ENCODE peak calls at places on chromosomes 16 and 17, in ten cellular contexts. F is bronchial epithelial cell, X is heart right ventricle, Y is dorsolateral prefrontal cortex, R is spleen, I is AG09309, E is GM23338, L is transverse colon, S is HCT116, U is Peyer's patch. B is an unnamed sample.

GRCh38 chr16:31147574-31147973 is 2.3 kb downstream of the PRSS36 start:
- DNase-seq in F (no peak), X (no peak), Y (no peak), R (no peak), I (no peak), E (no peak), L (no peak), S (no peak), U (no peak), B (no peak)

GRCh38 chr17:59746849-59747445 is 39.5 kb downstream of the VMP1 start:
- DNase-seq in F (no peak), X (no peak), Y (no peak), R (no peak), I (no peak), E (peak), L (no peak), S (no peak), U (no peak), B (peak)

GRCh38 chr16:27920391-27920891 is 143.1 kb downstream of the GSG1L start:
- DNase-seq in F (peak), X (no peak), Y (peak), R (peak), I (no peak), E (peak), L (no peak), S (peak), U (no peak), B (no peak)

GRCh38 chr16:65786916-65787315 is 579.6 kb upstream of the CDH5 start:
- DNase-seq in F (no peak), X (no peak), Y (no peak), R (no peak), I (no peak), E (no peak), L (no peak), S (no peak), U (no peak), B (no peak)

GRCh38 chr17:48604770-48605329 is at the start of gene HOXB6:
- DNase-seq in F (no peak), X (no peak), Y (no peak), R (no peak), I (no peak), E (no peak), L (peak), S (no peak), U (peak), B (no peak)

GRCh38 chr17:80725532-80725931 is 180.9 kb downstream of the RPTOR start:
- DNase-seq in F (no peak), X (no peak), Y (no peak), R (no peak), I (no peak), E (no peak), L (no peak), S (no peak), U (no peak), B (no peak)

GRCh38 chr17:81163703-81164413 is 1.4 kb upstream of the PVALEF start:
- DNase-seq in F (no peak), X (no peak), Y (no peak), R (peak), I (no peak), E (no peak), L (no peak), S (no peak), U (no peak), B (no peak)

GRCh38 chr17:7250655-7251329 is 742 bp downstream of the CTDNEP1 start:
- DNase-seq in F (no peak), X (no peak), Y (no peak), R (no peak), I (no peak), E (peak), L (peak), S (no peak), U (no peak), B (no peak)

GRCh38 chr17:69764137-69764536 is 310.9 kb upstream of the KCNJ16 start:
- DNase-seq in F (peak), X (no peak), Y (no peak), R (no peak), I (no peak), E (no peak), L (no peak), S (no peak), U (no peak), B (no peak)

GRCh38 chr16:82481455-82481854 is 145.3 kb upstream of the CDH13 start:
- DNase-seq in F (peak), X (no peak), Y (no peak), R (no peak), I (no peak), E (no peak), L (no peak), S (no peak), U (no peak), B (no peak)

GRCh38 chr17:35051579-35052239 is 11.8 kb downstream of the RFFL start:
- DNase-seq in F (no peak), X (no peak), Y (no peak), R (no peak), I (no peak), E (no peak), L (no peak), S (no peak), U (no peak), B (no peak)

GRCh38 chr16:48617104-48617503 is 7.1 kb upstream of the N4BP1 start:
- DNase-seq in F (no peak), X (no peak), Y (no peak), R (no peak), I (no peak), E (no peak), L (no peak), S (no peak), U (no peak), B (no peak)

GRCh38 chr17:4053596-4053995 is 89.2 kb downstream of the ZZEF1 start:
- DNase-seq in F (no peak), X (no peak), Y (no peak), R (no peak), I (no peak), E (no peak), L (no peak), S (no peak), U (no peak), B (no peak)

GRCh38 chr16:22816475-22816874 is 2.5 kb downstream of the HS3ST2 start:
- DNase-seq in F (peak), X (no peak), Y (no peak), R (no peak), I (no peak), E (no peak), L (no peak), S (no peak), U (no peak), B (no peak)

GRCh38 chr17:53707546-53707945 is 115.2 kb upstream of the KIF2B start:
- DNase-seq in F (no peak), X (no peak), Y (no peak), R (no peak), I (no peak), E (no peak), L (no peak), S (no peak), U (no peak), B (no peak)

GRCh38 chr17:2302740-2303277 is 776 bp downstream of the SMG6 start:
- DNase-seq in F (peak), X (no peak), Y (no peak), R (no peak), I (no peak), E (no peak), L (no peak), S (no peak), U (no peak), B (no peak)

GRCh38 chr16:56841233-56841632 is 23.8 kb upstream of the SLC12A3 start:
- DNase-seq in F (no peak), X (no peak), Y (no peak), R (no peak), I (peak), E (no peak), L (no peak), S (no peak), U (no peak), B (no peak)

GRCh38 chr17:78956254-78956653 is 23.5 kb downstream of the LGALS3BP start:
- DNase-seq in F (no peak), X (no peak), Y (no peak), R (no peak), I (no peak), E (no peak), L (no peak), S (no peak), U (no peak), B (no peak)

GRCh38 chr16:31130336-31130812 is 5.2 kb downstream of the PRSS8 start:
- DNase-seq in F (no peak), X (peak), Y (no peak), R (peak), I (no peak), E (no peak), L (no peak), S (no peak), U (no peak), B (no peak)

GRCh38 chr17:32746698-32747097 is 130.2 kb downstream of the MYO1D start:
- DNase-seq in F (peak), X (no peak), Y (no peak), R (no peak), I (peak), E (no peak), L (no peak), S (no peak), U (no peak), B (no peak)

GRCh38 chr17:10804546-10804945 is 647 bp upstream of the TMEM238L start:
- DNase-seq in F (no peak), X (no peak), Y (no peak), R (no peak), I (no peak), E (no peak), L (no peak), S (no peak), U (peak), B (no peak)

DNA sequence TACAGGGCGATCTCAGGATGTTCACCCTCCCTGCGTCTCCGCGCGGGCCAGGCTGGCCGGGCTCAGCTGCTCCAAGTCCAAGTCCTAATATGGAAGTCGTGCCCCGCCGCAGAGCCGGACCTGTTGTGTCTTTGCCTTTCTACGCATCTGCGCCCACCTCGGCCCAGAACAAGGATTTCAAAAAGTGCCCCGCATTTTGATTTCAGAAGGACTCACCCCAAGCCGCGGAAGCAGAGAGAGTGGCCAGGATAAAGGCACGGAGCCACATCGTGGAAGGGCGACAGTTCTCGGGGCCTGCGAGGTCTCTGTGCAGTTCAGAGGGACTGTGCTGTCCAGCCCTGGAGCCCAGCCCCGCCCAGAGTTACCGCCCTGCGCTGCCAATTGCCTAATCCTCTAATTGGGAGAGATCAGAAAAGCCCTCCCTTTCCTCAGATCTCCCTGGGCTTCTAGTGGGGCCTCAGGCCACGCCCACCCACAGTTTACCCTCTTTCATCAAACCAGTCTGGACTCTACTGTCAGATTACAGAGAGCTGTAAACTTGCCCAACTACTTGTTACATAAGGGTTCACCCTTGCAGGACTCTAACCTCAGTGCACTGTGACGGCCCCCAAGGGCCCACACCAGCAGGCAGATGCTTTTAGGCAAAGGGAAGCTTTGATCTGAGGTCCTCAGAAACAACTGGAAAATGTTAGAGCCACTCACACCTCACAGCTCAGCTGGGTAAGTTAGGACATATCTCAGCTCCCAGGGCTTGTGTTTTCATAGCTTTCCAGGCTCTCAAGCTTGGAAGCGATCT is at the start of gene CES1:
- DNase-seq in F (no peak), X (peak), Y (no peak), R (peak), I (no peak), E (peak), L (peak), S (no peak), U (no peak), B (no peak)
- H3K4me3 ChIP-seq in F (no peak), X (peak), Y (no peak), R (no peak), I (no peak), E (no peak), L (no peak), S (no peak), U (no peak), B (no peak)

GRCh38 chr17:40909351-40909750 is 24.3 kb upstream of the KRT20 start:
- DNase-seq in F (peak), X (peak), Y (peak), R (peak), I (peak), E (peak), L (peak), S (peak), U (peak), B (no peak)
- TF ChIP-seq CTCF in F (peak), X (peak), Y (peak), R (peak), I (peak), E (peak), L (peak), S (peak), U (peak), B (peak)

DNA sequence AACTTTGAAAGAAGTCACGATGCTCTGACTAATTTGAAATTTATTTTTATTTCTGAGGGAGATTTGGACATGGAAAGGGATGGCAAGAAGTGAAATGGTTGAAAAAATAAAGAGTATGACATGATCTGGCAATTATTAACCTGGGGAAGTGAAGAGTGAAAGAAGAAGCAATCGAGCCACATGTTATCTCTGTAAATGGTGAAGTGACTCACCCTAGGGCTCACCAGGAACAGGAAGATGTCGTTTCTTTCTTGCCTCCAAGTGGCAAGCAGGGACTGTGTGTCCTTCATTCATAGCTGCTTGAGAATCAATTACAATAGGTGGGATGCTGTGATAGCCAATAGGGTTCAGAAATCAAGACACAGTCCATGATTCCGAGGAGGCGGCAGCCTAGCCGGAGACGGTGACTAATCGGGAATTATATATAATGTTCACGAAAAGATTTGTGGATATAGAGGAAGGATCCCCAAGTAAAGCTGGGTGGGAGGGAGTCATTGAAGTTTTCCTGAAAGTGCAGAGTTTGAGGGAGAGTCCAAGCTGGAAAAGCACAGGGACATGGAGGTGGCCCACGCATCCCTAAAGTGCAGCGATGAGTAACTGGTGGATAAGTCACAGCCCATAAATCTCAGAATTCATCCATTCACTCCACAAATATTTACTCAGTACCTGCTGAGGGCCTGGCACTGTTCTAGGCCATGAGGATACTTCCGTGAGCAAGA is 18.2 kb upstream of the KRT20 start:
- DNase-seq in F (peak), X (no peak), Y (no peak), R (no peak), I (peak), E (no peak), L (peak), S (peak), U (peak), B (no peak)
- H3K4me3 ChIP-seq in F (no peak), X (no peak), Y (no peak), R (no peak), I (no peak), E (no peak), L (no peak), S (peak), U (no peak), B (no peak)

GRCh38 chr17:43800736-43801135 is 20.5 kb downstream of the CFAP97D1 start:
- DNase-seq in F (no peak), X (no peak), Y (no peak), R (no peak), I (no peak), E (no peak), L (no peak), S (no peak), U (no peak), B (no peak)

GRCh38 chr17:43803758-43804157 is 23.5 kb downstream of the CFAP97D1 start:
- DNase-seq in F (no peak), X (no peak), Y (no peak), R (no peak), I (no peak), E (peak), L (no peak), S (no peak), U (no peak), B (no peak)

GRCh38 chr17:43809121-43809520 is 23.8 kb downstream of the MPP3 start:
- DNase-seq in F (no peak), X (no peak), Y (no peak), R (no peak), I (no peak), E (no peak), L (no peak), S (no peak), U (no peak), B (no peak)

GRCh38 chr17:43801844-43802243 is 21.6 kb downstream of the CFAP97D1 start:
- DNase-seq in F (no peak), X (no peak), Y (no peak), R (no peak), I (no peak), E (no peak), L (no peak), S (no peak), U (no peak), B (no peak)

GRCh38 chr17:43805117-43805516 is 24.9 kb downstream of the CFAP97D1 start:
- DNase-seq in F (no peak), X (no peak), Y (no peak), R (no peak), I (no peak), E (no peak), L (no peak), S (no peak), U (no peak), B (no peak)
- TF ChIP-seq CTCF in F (no peak), X (no peak), Y (no peak), R (no peak), I (no peak), E (no peak), L (no peak), S (no peak), U (no peak), B (no peak)

GRCh38 chr16:73569266-73569665 is 521.3 kb upstream of the ZFHX3 start:
- DNase-seq in F (no peak), X (no peak), Y (no peak), R (no peak), I (no peak), E (no peak), L (no peak), S (no peak), U (no peak), B (no peak)
- H3K4me3 ChIP-seq in F (no peak), X (no peak), Y (no peak), R (no peak), I (no peak), E (no peak), L (no peak), S (no peak), U (no peak), B (no peak)

DNA sequence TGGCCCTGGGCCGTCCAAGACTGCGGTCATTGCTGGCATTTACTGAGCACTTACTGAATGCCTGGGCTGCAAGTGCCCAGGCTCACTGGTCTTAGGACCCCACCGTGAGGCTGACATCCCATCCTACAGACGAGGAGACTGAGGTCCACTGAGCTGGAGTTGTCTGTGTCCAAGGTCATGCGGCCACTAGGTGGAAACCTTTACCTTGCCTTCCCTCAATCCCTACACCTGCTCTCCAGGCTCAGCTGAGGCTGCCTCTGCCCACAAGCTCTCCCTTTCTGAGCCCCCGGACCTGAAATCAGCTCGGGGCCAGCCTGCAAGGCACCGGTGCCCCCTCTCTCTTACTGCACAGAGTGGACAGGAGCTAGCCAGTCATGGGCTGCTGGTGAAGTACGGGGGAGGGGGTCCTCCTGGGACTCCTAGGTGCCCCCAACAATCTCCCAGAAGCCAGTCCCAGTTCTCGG is 1.5 kb downstream of the CASKIN1 start:
- DNase-seq in F (peak), X (no peak), Y (no peak), R (no peak), I (no peak), E (peak), L (peak), S (no peak), U (peak), B (no peak)
- TF ChIP-seq CTCF in F (peak), X (peak), Y (no peak), R (peak), I (peak), E (peak), L (peak), S (peak), U (peak), B (peak)

GRCh38 chr16:67236551-67237395 is 9.8 kb downstream of the TMEM208 start:
- DNase-seq in F (no peak), X (peak), Y (no peak), R (peak), I (no peak), E (peak), L (peak), S (peak), U (no peak), B (peak)
- H3K4me3 ChIP-seq in F (no peak), X (no peak), Y (no peak), R (no peak), I (no peak), E (peak), L (no peak), S (no peak), U (no peak), B (no peak)

GRCh38 chr17:61354895-61355294 is 44.7 kb upstream of the TBX2 start:
- DNase-seq in F (no peak), X (no peak), Y (no peak), R (peak), I (no peak), E (peak), L (no peak), S (no peak), U (no peak), B (no peak)
- TF ChIP-seq CTCF in F (no peak), X (no peak), Y (no peak), R (no peak), I (no peak), E (no peak), L (no peak), S (no peak), U (no peak), B (no peak)

GRCh38 chr16:17469011-17469741 is 1.6 kb downstream of the XYLT1 start:
- DNase-seq in F (no peak), X (no peak), Y (no peak), R (peak), I (peak), E (no peak), L (peak), S (no peak), U (peak), B (no peak)
- H3K4me3 ChIP-seq in F (no peak), X (peak), Y (peak), R (peak), I (peak), E (peak), L (peak), S (no peak), U (peak), B (peak)

B was measured in GM06990.